ENCODE peak calls at places on chromosome 20, in eight cellular contexts. O is H9, Z is sigmoid colon, M is lung, D is ovary, J is psoas muscle, B is A549, W is tibial artery. H is an unnamed sample.

GRCh38 chr20:22723659-22724058 is 139.3 kb upstream of the FOXA2 start:
- DNase-seq in O (no peak), Z (no peak), M (no peak), D (no peak), J (no peak), B (no peak), W (no peak), H (no peak)

GRCh38 chr20:56328861-56329260 is 29.9 kb upstream of the FAM210B start:
- DNase-seq in O (no peak), Z (no peak), M (no peak), D (no peak), J (no peak), B (no peak), W (no peak), H (no peak)

GRCh38 chr20:16378122-16378521 is 195.1 kb downstream of the KIF16B start:
- DNase-seq in O (no peak), Z (no peak), M (no peak), D (no peak), J (no peak), B (no peak), W (no peak), H (no peak)

GRCh38 chr20:4883546-4883945 is 117.8 kb downstream of the SLC23A2 start:
- DNase-seq in O (no peak), Z (no peak), M (no peak), D (no peak), J (no peak), B (no peak), W (no peak), H (no peak)

GRCh38 chr20:57048027-57048869 is 218.2 kb downstream of the BMP7 start:
- DNase-seq in O (peak; percentile 76), Z (peak; percentile 64), M (no peak), D (no peak), J (no peak), B (peak; percentile 88), W (peak; percentile 48), H (peak; percentile 72)

GRCh38 chr20:41694796-41695195 is 76.6 kb upstream of the CHD6 start:
- DNase-seq in O (no peak), Z (no peak), M (no peak), D (no peak), J (no peak), B (no peak), W (no peak), H (peak; percentile 21)

GRCh38 chr20:1535420-1536175 is 21.9 kb downstream of the SIRPD start:
- DNase-seq in O (no peak), Z (peak; percentile 64), M (no peak), D (no peak), J (no peak), B (no peak), W (no peak), H (no peak)

GRCh38 chr20:7691647-7692046 is 248.6 kb downstream of the HAO1 start:
- DNase-seq in O (no peak), Z (no peak), M (no peak), D (no peak), J (no peak), B (no peak), W (no peak), H (no peak)

GRCh38 chr20:21518292-21518991 is 4.6 kb upstream of the NKX2-2 start:
- DNase-seq in O (peak; percentile 29), Z (no peak), M (peak; percentile 81), D (no peak), J (no peak), B (no peak), W (no peak), H (no peak)

GRCh38 chr20:64277571-64278318 is 22.2 kb downstream of the PCMTD2 start:
- DNase-seq in O (no peak), Z (no peak), M (no peak), D (no peak), J (no peak), B (no peak), W (no peak), H (no peak)

GRCh38 chr20:50982372-50982771 is 23.8 kb downstream of the MOCS3 start:
- DNase-seq in O (no peak), Z (no peak), M (no peak), D (no peak), J (no peak), B (peak; percentile 48), W (no peak), H (no peak)

GRCh38 chr20:36736451-36737182 is 9.3 kb downstream of the NDRG3 start:
- DNase-seq in O (no peak), Z (no peak), M (no peak), D (no peak), J (no peak), B (no peak), W (no peak), H (no peak)

GRCh38 chr20:1118336-1119127 is at the start of gene PSMF1:
- DNase-seq in O (peak; percentile 95), Z (peak; percentile 97), M (peak; percentile 94), D (peak; percentile 89), J (peak; percentile 97), B (peak; percentile 96), W (peak; percentile 97), H (peak; percentile 95)

GRCh38 chr20:13990465-13990864 is at the start of gene SEL1L2:
- DNase-seq in O (peak; percentile 84), Z (no peak), M (no peak), D (no peak), J (no peak), B (no peak), W (no peak), H (no peak)

GRCh38 chr20:24332956-24333355 is 136.5 kb upstream of the SYNDIG1 start:
- DNase-seq in O (no peak), Z (no peak), M (no peak), D (no peak), J (no peak), B (no peak), W (no peak), H (no peak)

GRCh38 chr20:41032243-41032642 is 3.6 kb downstream of the TOP1 start:
- DNase-seq in O (no peak), Z (no peak), M (no peak), D (no peak), J (no peak), B (no peak), W (no peak), H (no peak)

GRCh38 chr20:3400260-3401155 is 7.0 kb downstream of the DNAAF9 start:
- DNase-seq in O (no peak), Z (no peak), M (no peak), D (no peak), J (no peak), B (no peak), W (no peak), H (no peak)

GRCh38 chr20:45496166-45496565 is 19.3 kb downstream of the SPINT3 start:
- DNase-seq in O (no peak), Z (no peak), M (no peak), D (no peak), J (no peak), B (no peak), W (no peak), H (no peak)

GRCh38 chr20:22453244-22454080 is 130.9 kb downstream of the FOXA2 start:
- DNase-seq in O (no peak), Z (no peak), M (no peak), D (no peak), J (no peak), B (peak; percentile 70), W (no peak), H (peak; percentile 58)

GRCh38 chr20:47876348-47877056 is 91.2 kb upstream of the SULF2 start:
- DNase-seq in O (no peak), Z (no peak), M (no peak), D (no peak), J (no peak), B (no peak), W (no peak), H (no peak)

GRCh38 chr20:47878601-47879004 is 93.3 kb upstream of the SULF2 start:
- DNase-seq in O (no peak), Z (no peak), M (no peak), D (no peak), J (no peak), B (no peak), W (no peak), H (peak; percentile 29)

GRCh38 chr20:47875302-47876025 is 90.2 kb upstream of the SULF2 start:
- DNase-seq in O (no peak), Z (no peak), M (no peak), D (no peak), J (no peak), B (no peak), W (no peak), H (no peak)

GRCh38 chr20:47883186-47883585 is 97.9 kb upstream of the SULF2 start:
- DNase-seq in O (no peak), Z (no peak), M (no peak), D (no peak), J (no peak), B (no peak), W (no peak), H (peak; percentile 30)

GRCh38 chr20:47879771-47880170 is 94.5 kb upstream of the SULF2 start:
- DNase-seq in O (no peak), Z (no peak), M (no peak), D (no peak), J (no peak), B (no peak), W (no peak), H (peak; percentile 38)
- TF ChIP-seq CTCF in O (no peak), Z (no peak), M (no peak), D (no peak), J (no peak), B (no peak), W (no peak), H (no peak)

GRCh38 chr20:49558826-49559225 is 9.1 kb downstream of the PTGIS start:
- DNase-seq in O (no peak), Z (peak; percentile 36), M (no peak), D (peak; percentile 13), J (no peak), B (no peak), W (no peak), H (peak; percentile 37)
- H3K4me1 ChIP-seq in O (peaks cover 2% of the 10 kb centered on the region), Z (no peaks in the 10 kb centered on the region), M (peaks cover 4% of the 10 kb centered on the region), D (peaks cover 20% of the 10 kb centered on the region), J (peaks cover 4% of the 10 kb centered on the region), B (peaks cover 19% of the 10 kb centered on the region), W (no peaks in the 10 kb centered on the region), H (peaks cover 35% of the 10 kb centered on the region)

DNA sequence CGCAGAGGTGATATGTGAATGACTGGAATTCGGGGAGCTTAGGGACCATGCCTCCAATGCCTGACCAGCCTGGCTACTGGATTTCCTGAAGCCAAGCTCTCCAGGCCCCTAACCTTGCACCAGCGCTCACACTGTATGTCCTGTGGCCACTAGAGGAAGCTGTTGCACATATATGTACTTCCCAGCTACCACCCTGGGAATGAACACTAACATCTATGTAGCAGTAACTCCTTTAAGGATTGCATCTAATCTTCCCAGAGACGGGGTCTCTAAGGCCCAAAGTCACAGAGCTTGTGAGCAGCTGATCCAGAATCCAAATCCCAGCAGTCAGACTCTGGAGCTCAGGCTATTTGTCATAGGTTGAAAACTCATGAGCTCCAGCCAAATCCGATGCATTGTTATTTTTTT is 20.4 kb upstream of the BPIFB1 start:
- DNase-seq in O (peak; percentile 75), Z (no peak), M (no peak), D (no peak), J (no peak), B (no peak), W (peak; percentile 25), H (peak; percentile 80)
- TF ChIP-seq CTCF in O (peak; percentile 88), Z (no peak), M (peak; percentile 1), D (no peak), J (no peak), B (peak; percentile 49), W (no peak), H (peak; percentile 80)

GRCh38 chr20:58340853-58341252 is 31.3 kb downstream of the RAB22A start:
- DNase-seq in O (no peak), Z (no peak), M (no peak), D (no peak), J (no peak), B (no peak), W (no peak), H (no peak)
- H3K4me1 ChIP-seq in O (peaks cover 6% of the 10 kb centered on the region), Z (no peaks in the 10 kb centered on the region), M (peaks cover 19% of the 10 kb centered on the region), D (peaks cover 1% of the 10 kb centered on the region), J (no peaks in the 10 kb centered on the region), B (peaks cover 45% of the 10 kb centered on the region), W (no peaks in the 10 kb centered on the region), H (peaks cover 35% of the 10 kb centered on the region)

GRCh38 chr20:62858059-62858458 is 3.6 kb downstream of the TCFL5 start:
- DNase-seq in O (no peak), Z (peak; percentile 49), M (no peak), D (no peak), J (no peak), B (no peak), W (no peak), H (no peak)
- TF ChIP-seq CTCF in O (no peak), Z (no peak), M (no peak), D (no peak), J (no peak), B (no peak), W (no peak), H (no peak)